ENCODE peak calls at places on chromosome 1, in five cellular contexts. W is right lobe of liver; S is CD4-positive, CD25-positive, alpha-beta regulatory T cell; J is HT1080; H is ELR. I is an unnamed sample.

GRCh38 chr1:185108324-185108723 is 48.4 kb downstream of the TRMT1L start:
- DNase-seq in J (no peak), W (no peak), S (peak; percentile 14), H (peak; percentile 6), I (no peak)

GRCh38 chr1:66723985-66724384 is 28.3 kb upstream of the DYNLT5 start:
- DNase-seq in H (no peak), J (no peak), W (no peak), S (no peak), I (no peak)

GRCh38 chr1:4054957-4055676 is 155.0 kb upstream of the C1orf174 start:
- DNase-seq in J (no peak), W (no peak), H (no peak), S (no peak), I (no peak)

GRCh38 chr1:167511374-167511986 is 6.8 kb downstream of the CD247 start:
- DNase-seq in J (no peak), S (no peak), H (no peak), W (no peak), I (no peak)

GRCh38 chr1:243253211-243253926 is 1.7 kb downstream of the CEP170 start:
- DNase-seq in S (peak; percentile 32), W (no peak), J (no peak), H (peak; percentile 47), I (no peak)

GRCh38 chr1:58773406-58773840 is 10.4 kb downstream of the JUN start:
- DNase-seq in S (peak; percentile 13), J (peak; percentile 81), H (peak; percentile 52), W (peak; percentile 57), I (peak; percentile 58)

GRCh38 chr1:5506634-5507033 is 485.6 kb downstream of the NPHP4 start:
- DNase-seq in S (no peak), J (no peak), W (no peak), H (no peak), I (no peak)

GRCh38 chr1:239868117-239868516 is 223.6 kb upstream of the FMN2 start:
- DNase-seq in W (no peak), J (no peak), H (no peak), S (no peak), I (no peak)

GRCh38 chr1:11693917-11694316 is 2.4 kb downstream of the DRAXIN start:
- DNase-seq in J (no peak), W (no peak), H (no peak), S (no peak), I (no peak)

GRCh38 chr1:6352138-6352563 is 41.4 kb downstream of the ACOT7 start:
- DNase-seq in W (peak; percentile 90), H (no peak), J (no peak), S (no peak), I (peak; percentile 89)

GRCh38 chr1:51768971-51769601 is 109.4 kb downstream of the NRDC start:
- DNase-seq in W (no peak), J (peak; percentile 62), S (peak; percentile 70), H (peak; percentile 78), I (no peak)

GRCh38 chr1:8652607-8653046 is 164.8 kb downstream of the RERE start:
- DNase-seq in J (no peak), S (peak; percentile 34), W (no peak), H (no peak), I (no peak)

GRCh38 chr1:156387899-156388813 is 19.1 kb downstream of the RHBG start:
- DNase-seq in J (no peak), H (no peak), S (no peak), W (no peak), I (no peak)

GRCh38 chr1:48127735-48128685 is 94.5 kb upstream of the SLC5A9 start:
- DNase-seq in W (no peak), S (no peak), H (no peak), J (no peak), I (no peak)

GRCh38 chr1:180816132-180816531 is 96.6 kb upstream of the KIAA1614 start:
- DNase-seq in S (no peak), H (no peak), W (no peak), J (no peak), I (no peak)

GRCh38 chr1:50611675-50612074 is 188.4 kb upstream of the DMRTA2 start:
- DNase-seq in W (no peak), H (no peak), J (no peak), S (peak; percentile 17), I (no peak)

GRCh38 chr1:31943546-31944184 is 5.5 kb upstream of the PTP4A2 start:
- DNase-seq in H (peak; percentile 28), W (no peak), J (no peak), S (peak; percentile 75), I (no peak)

GRCh38 chr1:178954291-178954690 is 71.4 kb upstream of the FAM20B start:
- DNase-seq in W (no peak), J (no peak), S (no peak), H (no peak), I (no peak)

GRCh38 chr1:15616704-15617172 is 520 bp upstream of the DDI2 start:
- DNase-seq in H (no peak), J (no peak), W (no peak), S (no peak), I (no peak)

GRCh38 chr1:223726380-223727001 is 14.2 kb downstream of the CAPN2 start:
- DNase-seq in J (peak; percentile 99), H (peak; percentile 99), S (peak; percentile 92), W (no peak), I (no peak)

GRCh38 chr1:94395231-94395630 is 23.0 kb upstream of the ABCD3 start:
- DNase-seq in W (no peak), J (no peak), S (no peak), H (no peak), I (no peak)

GRCh38 chr1:74323937-74324473 is 88.8 kb downstream of the TNNI3K start:
- DNase-seq in W (no peak), H (no peak), J (no peak), S (no peak), I (no peak)

GRCh38 chr1:228898582-228898992 is 163.3 kb downstream of the RHOU start:
- DNase-seq in H (no peak), W (no peak), J (no peak), S (no peak), I (no peak)

GRCh38 chr1:168365719-168366474 is 85.2 kb downstream of the TBX19 start:
- DNase-seq in H (peak; percentile 8), W (no peak), S (peak; percentile 52), J (no peak), I (peak; percentile 49)

GRCh38 chr1:205442051-205442721 is 13.7 kb downstream of the BLACAT1 start:
- DNase-seq in S (no peak), H (no peak), W (no peak), J (no peak), I (no peak)

GRCh38 chr1:67869233-67869632 is 36.0 kb upstream of the GNG12 start:
- DNase-seq in W (no peak), S (no peak), H (no peak), J (no peak), I (no peak)

GRCh38 chr1:99661780-99662179 is 15.9 kb downstream of the PALMD start:
- DNase-seq in H (no peak), S (no peak), J (no peak), W (no peak), I (no peak)

GRCh38 chr1:31666290-31666963 is 21.8 kb upstream of the PEF1 start:
- DNase-seq in W (peak; percentile 27), J (peak; percentile 38), S (no peak), H (peak; percentile 34), I (no peak)

GRCh38 chr1:50880373-50880772 is 79.7 kb downstream of the FAF1 start:
- DNase-seq in S (no peak), W (no peak), H (no peak), J (no peak), I (no peak)

GRCh38 chr1:56978819-56979218 is 13.0 kb upstream of the C8B start:
- DNase-seq in J (no peak), W (no peak), S (no peak), H (no peak), I (no peak)